ENCODE peak calls at places on chromosome 1, in seven cellular contexts. A is epithelial cell of proximal tubule, I is lower lobe of right lung, Z is cardiac muscle cell, B is breast epithelium, G is tibial nerve, W is Panc1. J is an unnamed sample.

GRCh38 chr1:236963920-236964319 is 40.3 kb downstream of the MT1HL1 start:
- DNase-seq in A (no peak), B (no peak), G (no peak), W (no peak), Z (no peak), I (no peak), J (no peak)

GRCh38 chr1:199449221-199449620 is 578.3 kb upstream of the NR5A2 start:
- DNase-seq in Z (peak), G (no peak), B (no peak), I (no peak), W (no peak), A (no peak), J (no peak)

GRCh38 chr1:12067900-12068821 is 5.1 kb downstream of the TNFRSF8 start:
- DNase-seq in W (no peak), B (no peak), Z (peak), A (no peak), G (no peak), I (peak), J (peak)

GRCh38 chr1:246724725-246725095 is 501 bp downstream of the SCCPDH start:
- DNase-seq in G (peak), Z (peak), B (no peak), I (no peak), A (no peak), W (no peak), J (peak)

GRCh38 chr1:44103270-44104131 is 15.1 kb upstream of the KLF17 start:
- DNase-seq in G (no peak), I (no peak), Z (no peak), W (no peak), A (no peak), B (no peak), J (peak)

GRCh38 chr1:58721247-58721820 is 21.5 kb upstream of the MYSM1 start:
- DNase-seq in A (no peak), G (no peak), B (peak), W (no peak), I (no peak), Z (no peak), J (no peak)

GRCh38 chr1:18965206-18966173 is 9.0 kb upstream of the IFFO2 start:
- DNase-seq in G (no peak), I (no peak), B (peak), A (peak), Z (peak), W (no peak), J (peak)

GRCh38 chr1:110136911-110137310 is 13.4 kb upstream of the SLC6A17 start:
- DNase-seq in W (no peak), A (no peak), I (no peak), Z (no peak), G (no peak), B (no peak), J (no peak)

GRCh38 chr1:40877681-40878080 is 15.5 kb upstream of the CITED4 start:
- DNase-seq in A (peak), W (no peak), I (no peak), G (peak), B (peak), Z (peak), J (peak)

GRCh38 chr1:44609412-44609767 is 64.9 kb downstream of the TMEM53 start:
- DNase-seq in B (no peak), G (peak), W (no peak), I (no peak), Z (peak), A (no peak), J (peak)

GRCh38 chr1:17292299-17293198 is 15.4 kb upstream of the PADI4 start:
- DNase-seq in I (no peak), B (no peak), G (no peak), W (no peak), Z (no peak), A (no peak), J (no peak)

GRCh38 chr1:152225678-152226077 is 1.7 kb upstream of the HRNR start:
- DNase-seq in Z (no peak), A (no peak), I (no peak), G (no peak), W (no peak), B (no peak), J (no peak)

GRCh38 chr1:9744106-9744799 is 79.5 kb downstream of the CLSTN1 start:
- DNase-seq in I (no peak), G (no peak), B (no peak), Z (no peak), A (no peak), W (no peak), J (no peak)

GRCh38 chr1:64292399-64292798 is 89.0 kb downstream of the UBE2U start:
- DNase-seq in I (no peak), W (no peak), Z (no peak), G (no peak), B (no peak), A (no peak), J (peak)

GRCh38 chr1:85975770-85976386 is 180.7 kb downstream of the COL24A1 start:
- DNase-seq in B (no peak), I (no peak), Z (no peak), W (no peak), G (no peak), A (no peak), J (no peak)

GRCh38 chr1:22786101-22786500 is 75.5 kb downstream of the EPHB2 start:
- DNase-seq in I (no peak), Z (no peak), W (no peak), A (no peak), B (no peak), G (no peak), J (no peak)

DNA sequence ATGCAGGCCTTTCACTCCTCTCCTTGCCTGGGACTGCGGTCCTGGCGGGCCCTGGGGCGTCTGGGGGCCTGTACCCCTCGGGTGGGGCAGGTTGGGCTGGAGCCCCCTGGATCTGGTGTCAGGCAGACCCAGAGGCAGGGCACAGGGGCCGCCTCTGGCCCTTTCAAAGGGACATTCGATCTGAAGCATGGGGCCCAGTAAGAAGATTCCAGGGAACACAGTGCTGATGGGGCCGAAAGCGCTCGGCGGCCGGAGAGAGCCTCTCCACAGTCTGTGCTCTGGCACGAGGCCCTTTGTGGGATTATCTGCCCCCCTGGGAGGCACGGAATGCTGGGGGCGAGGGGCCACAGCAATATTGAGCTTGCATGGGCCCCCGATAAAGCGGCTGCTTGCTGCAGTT is 15.2 kb downstream of the PRDM16 start:
- DNase-seq in G (no peak), Z (no peak), A (no peak), B (no peak), I (no peak), W (no peak), J (no peak)
- H3K4me3 ChIP-seq in G (no peak), Z (no peak), A (no peak), B (no peak), I (no peak), W (no peak), J (no peak)

GRCh38 chr1:81470250-81470649 is 330.5 kb upstream of the ADGRL2 start:
- DNase-seq in B (no peak), I (no peak), W (no peak), Z (no peak), A (no peak), G (no peak), J (no peak)

GRCh38 chr1:81466970-81467369 is 333.8 kb upstream of the ADGRL2 start:
- DNase-seq in Z (no peak), I (no peak), W (no peak), B (no peak), A (no peak), G (no peak), J (no peak)

GRCh38 chr1:81467433-81467832 is 333.3 kb upstream of the ADGRL2 start:
- DNase-seq in I (no peak), Z (no peak), A (no peak), G (no peak), B (no peak), W (no peak), J (no peak)

GRCh38 chr1:81472387-81472786 is 328.3 kb upstream of the ADGRL2 start:
- DNase-seq in I (no peak), A (no peak), B (no peak), Z (no peak), G (no peak), W (no peak), J (no peak)

GRCh38 chr1:81471255-81471654 is 329.5 kb upstream of the ADGRL2 start:
- DNase-seq in I (no peak), A (no peak), Z (no peak), W (no peak), G (no peak), B (no peak), J (no peak)
- TF ChIP-seq CTCF in I (peak), A (no peak), Z (no peak), W (no peak), G (no peak), B (no peak), J (no peak)

GRCh38 chr1:66760506-66760905 is 8.2 kb downstream of the DYNLT5 start:
- DNase-seq in W (no peak), A (no peak), B (no peak), Z (no peak), I (no peak), G (no peak), J (no peak)
- H3K4me3 ChIP-seq in W (no peak), A (no peak), B (no peak), Z (no peak), I (no peak), G (no peak), J (no peak)

GRCh38 chr1:41880951-41881885 is 37.5 kb downstream of the HIVEP3 start:
- DNase-seq in W (no peak), B (no peak), G (no peak), A (no peak), Z (no peak), I (no peak), J (no peak)

GRCh38 chr1:41878911-41879310 is 39.8 kb downstream of the HIVEP3 start:
- DNase-seq in B (no peak), G (no peak), A (no peak), I (no peak), Z (no peak), W (no peak), J (no peak)

GRCh38 chr1:41880261-41880660 is 38.5 kb downstream of the HIVEP3 start:
- DNase-seq in B (no peak), I (no peak), Z (no peak), W (no peak), G (no peak), A (no peak), J (no peak)

GRCh38 chr1:41876533-41877445 is 41.9 kb downstream of the HIVEP3 start:
- DNase-seq in B (no peak), I (no peak), Z (peak), A (no peak), G (no peak), W (no peak), J (no peak)

DNA sequence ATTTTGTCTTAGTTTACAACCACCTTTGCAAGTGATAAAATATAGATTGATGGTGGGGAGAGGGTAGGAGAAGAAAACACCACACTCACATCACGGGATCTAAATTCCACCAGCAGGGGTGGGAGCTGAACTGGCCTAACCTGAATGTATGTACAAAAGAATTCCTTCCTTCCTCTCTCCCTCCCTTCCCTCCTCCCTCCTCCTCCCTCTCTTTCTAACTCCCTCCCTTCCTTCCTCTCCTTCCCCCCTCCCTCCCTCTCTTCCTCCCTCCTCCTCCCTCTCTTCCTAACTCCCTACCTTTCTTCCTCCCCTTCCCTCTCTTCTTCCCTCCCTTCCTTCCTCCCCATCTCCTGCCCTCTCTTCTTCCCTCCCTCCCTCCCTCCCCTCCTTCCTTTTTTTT is 40.2 kb downstream of the HIVEP3 start:
- DNase-seq in W (no peak), B (no peak), G (no peak), I (no peak), A (no peak), Z (no peak), J (no peak)
- TF ChIP-seq CTCF in W (no peak), B (no peak), G (no peak), I (no peak), A (no peak), Z (no peak), J (no peak)

DNA sequence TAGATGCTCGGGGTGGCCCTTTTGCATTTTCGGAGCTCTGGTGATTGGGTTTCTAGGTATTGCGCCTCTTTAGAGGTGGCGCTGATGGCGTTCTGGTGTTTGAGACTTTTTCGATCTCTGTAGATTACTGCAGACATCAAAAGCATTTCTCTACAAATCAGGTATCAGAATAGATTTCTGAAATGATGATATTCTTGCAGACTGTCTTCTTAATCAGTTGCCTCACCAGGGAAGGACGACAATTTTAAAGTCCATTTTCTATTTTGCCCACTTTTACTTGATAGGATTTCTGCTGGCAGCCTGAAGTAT is 65.2 kb upstream of the VAMP3 start:
- DNase-seq in B (no peak), A (no peak), G (no peak), Z (no peak), I (no peak), W (no peak), J (no peak)
- H3K4me3 ChIP-seq in B (peak), A (no peak), G (peak), Z (no peak), I (peak), W (peak), J (no peak)

DNA sequence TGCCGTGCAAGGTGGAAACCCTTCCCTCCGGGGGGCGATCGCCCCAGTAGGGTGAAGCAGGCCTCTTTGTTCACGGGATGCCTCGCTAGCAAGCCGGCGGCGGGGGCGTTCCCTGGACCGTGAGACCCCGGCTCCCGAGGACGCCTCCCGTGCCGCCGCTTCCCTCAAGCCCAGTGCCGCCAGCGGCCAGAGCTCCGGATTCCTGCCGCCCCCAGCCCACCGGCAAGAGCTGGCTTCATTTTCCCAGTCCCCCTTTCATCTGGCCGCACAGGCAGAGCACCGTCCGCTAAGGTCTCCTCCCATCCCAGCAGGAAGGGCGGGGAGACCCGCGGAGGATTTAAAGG is 16.3 kb downstream of the IER5 start:
- DNase-seq in W (no peak), I (peak), A (no peak), Z (no peak), B (no peak), G (no peak), J (no peak)
- TF ChIP-seq CTCF in W (no peak), I (no peak), A (no peak), Z (peak), B (peak), G (peak), J (no peak)

DNA sequence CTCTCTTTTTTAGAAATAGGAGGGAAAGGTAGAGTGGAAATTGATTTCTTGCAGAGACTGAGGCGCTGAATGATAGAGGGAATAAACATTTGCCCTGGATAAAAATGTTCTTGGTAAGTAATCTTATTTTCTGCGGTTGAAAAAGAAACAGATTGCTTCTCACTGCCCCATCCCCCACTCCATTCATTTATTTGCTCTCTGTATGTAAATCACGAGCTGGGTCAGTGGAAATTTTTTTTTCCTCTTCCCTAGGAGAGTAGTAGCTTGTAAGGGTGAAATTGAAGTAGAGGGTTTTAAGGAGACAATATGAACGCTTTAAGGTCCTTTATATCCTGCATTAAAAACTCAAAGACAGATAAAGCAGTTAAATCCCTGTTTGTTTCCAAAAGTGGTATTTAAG is 1.4 kb upstream of the BRINP3 start:
- DNase-seq in B (no peak), A (no peak), G (no peak), Z (peak), W (no peak), I (no peak), J (peak)
- H3K4me3 ChIP-seq in B (peak), A (peak), G (peak), Z (peak), W (peak), I (peak), J (peak)